ENCODE peak calls at places on chromosomes 4 and X, in ten cellular contexts. One of them, this sample, is unnamed.

GRCh38 chr4:123699823-123700822 is 303.5 kb downstream of the SPRY1 start:
- DNase-seq in LoVo: peak; percentile 28
- DNase-seq in activated CD8-positive, alpha-beta memory T cell treated with anti-CD3 and anti-CD28 coated beads for 4 hours: no peak
- DNase-seq in fibroblast of lung: peak; percentile 98
- DNase-seq in fibroblast of the aortic adventitia: peak; percentile 97
- DNase-seq in prostate gland: no peak
- DNase-seq in GM13977: no peak
- DNase-seq in NCI-H1092: no peak
- DNase-seq in posterior vena cava: no peak
- DNase-seq in nephron progenitor cell: no peak
- DNase-seq in this sample: no peak

GRCh38 chr4:185265942-185266341 is 56.5 kb downstream of the SNX25 start:
- DNase-seq in nephron progenitor cell: no peak
- DNase-seq in activated CD8-positive, alpha-beta memory T cell treated with anti-CD3 and anti-CD28 coated beads for 4 hours: no peak
- DNase-seq in LoVo: no peak
- DNase-seq in GM13977: peak; percentile 20
- DNase-seq in prostate gland: no peak
- DNase-seq in fibroblast of the aortic adventitia: peak; percentile 41
- DNase-seq in NCI-H1092: no peak
- DNase-seq in fibroblast of lung: peak; percentile 82
- DNase-seq in posterior vena cava: no peak
- DNase-seq in this sample: no peak

GRCh38 chr4:53656421-53656981 is 65.2 kb upstream of the LNX1 start:
- DNase-seq in fibroblast of the aortic adventitia: peak; percentile 91
- DNase-seq in fibroblast of lung: no peak
- DNase-seq in GM13977: no peak
- DNase-seq in posterior vena cava: no peak
- DNase-seq in activated CD8-positive, alpha-beta memory T cell treated with anti-CD3 and anti-CD28 coated beads for 4 hours: no peak
- DNase-seq in LoVo: no peak
- DNase-seq in prostate gland: no peak
- DNase-seq in NCI-H1092: no peak
- DNase-seq in nephron progenitor cell: no peak
- DNase-seq in this sample: no peak

GRCh38 chr4:82491251-82491960 is 61.0 kb downstream of the ENOPH1 start:
- DNase-seq in fibroblast of lung: no peak
- DNase-seq in NCI-H1092: peak; percentile 91
- DNase-seq in GM13977: no peak
- DNase-seq in prostate gland: peak; percentile 76
- DNase-seq in fibroblast of the aortic adventitia: no peak
- DNase-seq in LoVo: no peak
- DNase-seq in activated CD8-positive, alpha-beta memory T cell treated with anti-CD3 and anti-CD28 coated beads for 4 hours: no peak
- DNase-seq in posterior vena cava: no peak
- DNase-seq in nephron progenitor cell: no peak
- DNase-seq in this sample: no peak

GRCh38 chr4:188295899-188296298 is 156.7 kb downstream of the TRIML1 start:
- DNase-seq in posterior vena cava: no peak
- DNase-seq in fibroblast of lung: no peak
- DNase-seq in fibroblast of the aortic adventitia: no peak
- DNase-seq in nephron progenitor cell: no peak
- DNase-seq in activated CD8-positive, alpha-beta memory T cell treated with anti-CD3 and anti-CD28 coated beads for 4 hours: no peak
- DNase-seq in prostate gland: no peak
- DNase-seq in LoVo: no peak
- DNase-seq in GM13977: no peak
- DNase-seq in NCI-H1092: no peak
- DNase-seq in this sample: no peak

GRCh38 chrX:32877592-32877991 is 333.8 kb downstream of the DMD start:
- DNase-seq in fibroblast of lung: no peak
- DNase-seq in NCI-H1092: no peak
- DNase-seq in activated CD8-positive, alpha-beta memory T cell treated with anti-CD3 and anti-CD28 coated beads for 4 hours: no peak
- DNase-seq in posterior vena cava: no peak
- DNase-seq in LoVo: no peak
- DNase-seq in GM13977: no peak
- DNase-seq in fibroblast of the aortic adventitia: no peak
- DNase-seq in prostate gland: peak; percentile 60
- DNase-seq in nephron progenitor cell: no peak
- DNase-seq in this sample: no peak

GRCh38 chrX:49122499-49122898 is 1.0 kb downstream of the GPKOW start:
- DNase-seq in nephron progenitor cell: no peak
- DNase-seq in GM13977: no peak
- DNase-seq in fibroblast of the aortic adventitia: no peak
- DNase-seq in posterior vena cava: no peak
- DNase-seq in fibroblast of lung: no peak
- DNase-seq in prostate gland: no peak
- DNase-seq in NCI-H1092: no peak
- DNase-seq in activated CD8-positive, alpha-beta memory T cell treated with anti-CD3 and anti-CD28 coated beads for 4 hours: no peak
- DNase-seq in LoVo: no peak
- DNase-seq in this sample: no peak

GRCh38 chr4:15659768-15660394 is 4.7 kb upstream of the FBXL5 start:
- DNase-seq in fibroblast of lung: peak; percentile 28
- DNase-seq in GM13977: no peak
- DNase-seq in LoVo: no peak
- DNase-seq in activated CD8-positive, alpha-beta memory T cell treated with anti-CD3 and anti-CD28 coated beads for 4 hours: no peak
- DNase-seq in nephron progenitor cell: no peak
- DNase-seq in NCI-H1092: no peak
- DNase-seq in fibroblast of the aortic adventitia: peak; percentile 89
- DNase-seq in posterior vena cava: no peak
- DNase-seq in prostate gland: no peak
- DNase-seq in this sample: no peak

GRCh38 chrX:101655540-101655939 is 4.1 kb downstream of the ARMCX2 start:
- DNase-seq in prostate gland: no peak
- DNase-seq in LoVo: no peak
- DNase-seq in fibroblast of lung: no peak
- DNase-seq in GM13977: no peak
- DNase-seq in activated CD8-positive, alpha-beta memory T cell treated with anti-CD3 and anti-CD28 coated beads for 4 hours: no peak
- DNase-seq in nephron progenitor cell: no peak
- DNase-seq in posterior vena cava: no peak
- DNase-seq in NCI-H1092: no peak
- DNase-seq in fibroblast of the aortic adventitia: no peak
- DNase-seq in this sample: no peak

GRCh38 chr4:32417113-32417704 is 1697.0 kb downstream of the PCDH7 start:
- DNase-seq in NCI-H1092: no peak
- DNase-seq in GM13977: no peak
- DNase-seq in posterior vena cava: no peak
- DNase-seq in prostate gland: no peak
- DNase-seq in LoVo: no peak
- DNase-seq in fibroblast of the aortic adventitia: no peak
- DNase-seq in nephron progenitor cell: no peak
- DNase-seq in fibroblast of lung: no peak
- DNase-seq in activated CD8-positive, alpha-beta memory T cell treated with anti-CD3 and anti-CD28 coated beads for 4 hours: no peak
- DNase-seq in this sample: no peak

GRCh38 chrX:39772057-39772832 is 325.5 kb downstream of the BCOR start:
- DNase-seq in activated CD8-positive, alpha-beta memory T cell treated with anti-CD3 and anti-CD28 coated beads for 4 hours: peak; percentile 20
- DNase-seq in posterior vena cava: no peak
- DNase-seq in nephron progenitor cell: peak; percentile 31
- DNase-seq in LoVo: no peak
- DNase-seq in fibroblast of the aortic adventitia: no peak
- DNase-seq in fibroblast of lung: peak; percentile 77
- DNase-seq in prostate gland: no peak
- DNase-seq in GM13977: peak; percentile 24
- DNase-seq in NCI-H1092: no peak
- DNase-seq in this sample: no peak